ENCODE peak calls at places on chromosomes 6 and 20, in six cellular contexts. V is breast epithelium; S is effector memory CD8-positive, alpha-beta T cell; K is CD4-positive, alpha-beta memory T cell; B is activated CD4-positive, alpha-beta T cell treated with anti-CD3 and anti-CD28 coated beads, Interleukin-2, amount 50 U/mL, for 48 hours; J is stimulated activated CD8-positive, alpha-beta memory T cell treated with anti-CD3 and anti-CD28 coated beads, Interleukin-2, amount 100 ng/mL, for 48 hours. U is an unnamed sample.

GRCh38 chr20:43940518-43941225 is 26.0 kb downstream of the TOX2 start:
- DNase-seq in S (no peak), K (no peak), V (no peak), J (no peak), B (no peak), U (no peak)

GRCh38 chr6:31541059-31541657 is 645 bp downstream of the DDX39B start:
- DNase-seq in J (peak; percentile 51), B (peak; percentile 72), S (peak; percentile 83), K (peak; percentile 91), V (no peak), U (no peak)

GRCh38 chr20:38723069-38723981 is 961 bp upstream of the SLC32A1 start:
- DNase-seq in J (no peak), V (no peak), K (no peak), B (peak; percentile 25), S (no peak), U (no peak)

GRCh38 chr20:2599265-2600060 is 53.0 kb upstream of the NOP56 start:
- DNase-seq in J (no peak), V (no peak), K (no peak), S (no peak), B (no peak), U (no peak)

GRCh38 chr6:137768935-137769334 is 98.1 kb upstream of the TNFAIP3 start:
- DNase-seq in S (no peak), B (no peak), J (no peak), K (no peak), V (no peak), U (no peak)

GRCh38 chr6:170102582-170103481 is 188.0 kb downstream of the DLL1 start:
- DNase-seq in J (no peak), S (no peak), V (peak; percentile 39), K (no peak), B (no peak), U (no peak)

GRCh38 chr6:142886431-142887170 is 58.4 kb downstream of the HIVEP2 start:
- DNase-seq in S (no peak), V (no peak), K (peak; percentile 49), B (no peak), J (no peak), U (no peak)

GRCh38 chr20:62591591-62591990 is 50.7 kb upstream of the SLCO4A1 start:
- DNase-seq in J (no peak), B (no peak), S (no peak), K (no peak), V (no peak), U (no peak)

GRCh38 chr20:32539817-32540675 is 45.1 kb downstream of the NOL4L start:
- DNase-seq in K (peak; percentile 89), B (peak; percentile 76), J (no peak), S (peak; percentile 61), V (no peak), U (no peak)

GRCh38 chr20:53161473-53161872 is 189.3 kb downstream of the TSHZ2 start:
- DNase-seq in J (no peak), K (no peak), S (no peak), B (no peak), V (no peak), U (no peak)

GRCh38 chr20:33788351-33789049 is 22.6 kb upstream of the CHMP4B start:
- DNase-seq in V (peak; percentile 67), B (no peak), J (no peak), K (no peak), S (no peak), U (no peak)

GRCh38 chr6:39843305-39844020 is 51.3 kb downstream of the DAAM2 start:
- DNase-seq in J (no peak), K (no peak), V (no peak), B (no peak), S (no peak), U (no peak)

GRCh38 chr6:78611886-78612480 is 255.4 kb upstream of the IRAK1BP1 start:
- DNase-seq in B (no peak), K (no peak), S (no peak), J (no peak), V (no peak), U (no peak)

GRCh38 chr20:51712501-51713212 is 55.5 kb downstream of the ATP9A start:
- DNase-seq in B (no peak), V (no peak), S (no peak), J (no peak), K (no peak), U (no peak)

GRCh38 chr20:46202758-46203509 is 84.8 kb downstream of the CD40 start:
- DNase-seq in K (no peak), V (no peak), S (no peak), B (no peak), J (no peak), U (no peak)

GRCh38 chr20:34283844-34284243 is 19.3 kb downstream of the AHCY start:
- DNase-seq in V (no peak), B (no peak), S (no peak), K (no peak), J (no peak), U (no peak)

U was measured in GM18507.